ENCODE peak calls at places on chromosomes 3 and 15, in eight cellular contexts. U, W, X, Z, A, M, L and P are unnamed samples.

GRCh38 chr3:167151671-167152070 is 228.4 kb downstream of the ZBBX start:
- DNase-seq in U (no peak), W (no peak), X (no peak), Z (no peak), A (no peak), M (no peak), L (no peak), P (no peak)

GRCh38 chr15:23642413-23643044 is 5.1 kb downstream of the MAGEL2 start:
- DNase-seq in U (peak), W (peak), X (no peak), Z (no peak), A (no peak), M (no peak), L (no peak), P (peak)

GRCh38 chr3:78255403-78255802 is 1215.5 kb downstream of the ROBO2 start:
- DNase-seq in U (peak), W (peak), X (peak), Z (no peak), A (no peak), M (no peak), L (no peak), P (peak)

GRCh38 chr3:100316656-100317069 is 17.9 kb upstream of the NIT2 start:
- DNase-seq in U (peak), W (peak), X (peak), Z (no peak), A (peak), M (no peak), L (no peak), P (peak)

GRCh38 chr3:46737320-46737719 is 19.7 kb upstream of the PRSS50 start:
- DNase-seq in U (no peak), W (no peak), X (no peak), Z (no peak), A (no peak), M (no peak), L (no peak), P (no peak)

GRCh38 chr3:88896026-88896425 is 211.4 kb upstream of the EPHA3 start:
- DNase-seq in U (no peak), W (no peak), X (no peak), Z (no peak), A (no peak), M (no peak), L (no peak), P (no peak)

GRCh38 chr3:183845090-183845489 is 19.7 kb upstream of the MAP6D1 start:
- DNase-seq in U (no peak), W (no peak), X (no peak), Z (no peak), A (no peak), M (no peak), L (no peak), P (no peak)

GRCh38 chr3:16468114-16469098 is 45.1 kb downstream of the RFTN1 start:
- DNase-seq in U (peak), W (no peak), X (no peak), Z (no peak), A (no peak), M (no peak), L (peak), P (no peak)

GRCh38 chr15:64334530-64334929 is 21.4 kb downstream of the CSNK1G1 start:
- DNase-seq in U (no peak), W (no peak), X (no peak), Z (no peak), A (no peak), M (peak), L (no peak), P (no peak)

GRCh38 chr3:174330303-174330702 is 528.8 kb upstream of the NAALADL2 start:
- DNase-seq in U (peak), W (peak), X (no peak), Z (no peak), A (no peak), M (no peak), L (no peak), P (peak)

GRCh38 chr3:194824676-194825075 is 139.0 kb downstream of the FAM43A start:
- DNase-seq in U (peak), W (no peak), X (no peak), Z (no peak), A (no peak), M (no peak), L (no peak), P (peak)

GRCh38 chr15:52783929-52784798 is 6.0 kb downstream of the ONECUT1 start:
- DNase-seq in U (no peak), W (no peak), X (no peak), Z (no peak), A (peak), M (peak), L (no peak), P (no peak)

GRCh38 chr3:143307613-143308183 is 188.1 kb downstream of the CHST2 start:
- DNase-seq in U (peak), W (peak), X (no peak), Z (no peak), A (no peak), M (no peak), L (no peak), P (peak)

GRCh38 chr3:113051827-113052226 is 61.0 kb downstream of the GTPBP8 start:
- DNase-seq in U (no peak), W (peak), X (no peak), Z (no peak), A (no peak), M (no peak), L (no peak), P (peak)

GRCh38 chr15:78625621-78626280 is 5.0 kb upstream of the CHRNA3 start:
- DNase-seq in U (no peak), W (no peak), X (no peak), Z (no peak), A (no peak), M (no peak), L (peak), P (no peak)

GRCh38 chr15:41512512-41513281 is 930 bp downstream of the LTK start:
- DNase-seq in U (no peak), W (peak), X (no peak), Z (no peak), A (peak), M (peak), L (no peak), P (no peak)

GRCh38 chr3:183883291-183884096 is 1.2 kb downstream of the PARL start:
- DNase-seq in U (no peak), W (no peak), X (no peak), Z (no peak), A (no peak), M (no peak), L (no peak), P (no peak)

GRCh38 chr15:50854594-50855490 is 53.6 kb upstream of the AP4E1 start:
- DNase-seq in U (peak), W (peak), X (peak), Z (no peak), A (peak), M (no peak), L (no peak), P (peak)

GRCh38 chr15:66071621-66072295 is 181.8 kb downstream of the MEGF11 start:
- DNase-seq in U (no peak), W (peak), X (no peak), Z (no peak), A (no peak), M (no peak), L (no peak), P (peak)

GRCh38 chr3:59286791-59287531 is 237.1 kb upstream of the CFAP20DC start:
- DNase-seq in U (no peak), W (peak), X (no peak), Z (peak), A (no peak), M (no peak), L (no peak), P (peak)

GRCh38 chr15:72764656-72765055 is 18.9 kb downstream of the ADPGK start:
- DNase-seq in U (no peak), W (no peak), X (no peak), Z (no peak), A (no peak), M (no peak), L (no peak), P (no peak)

GRCh38 chr3:116161570-116162290 is 283.6 kb downstream of the LSAMP start:
- DNase-seq in U (no peak), W (no peak), X (no peak), Z (no peak), A (no peak), M (no peak), L (no peak), P (no peak)

GRCh38 chr3:169144691-169145090 is 518.8 kb downstream of the MECOM start:
- DNase-seq in U (peak), W (peak), X (no peak), Z (no peak), A (no peak), M (no peak), L (no peak), P (no peak)

GRCh38 chr15:60128000-60128376 is 123.9 kb downstream of the FOXB1 start:
- DNase-seq in U (peak), W (peak), X (no peak), Z (no peak), A (no peak), M (no peak), L (no peak), P (peak)

GRCh38 chr3:128518587-128519490 is 25.8 kb upstream of the GATA2 start:
- DNase-seq in U (no peak), W (no peak), X (no peak), Z (no peak), A (no peak), M (no peak), L (no peak), P (no peak)

GRCh38 chr15:78915341-78916087 is 29.3 kb downstream of the CTSH start:
- DNase-seq in U (peak), W (no peak), X (no peak), Z (no peak), A (no peak), M (no peak), L (peak), P (peak)

GRCh38 chr15:81111510-81112375 is 22.3 kb upstream of the CFAP161 start:
- DNase-seq in U (no peak), W (peak), X (no peak), Z (no peak), A (peak), M (no peak), L (no peak), P (peak)

GRCh38 chr3:111128884-111129283 is 57.3 kb downstream of the NECTIN3 start:
- DNase-seq in U (no peak), W (peak), X (no peak), Z (no peak), A (no peak), M (no peak), L (no peak), P (no peak)

GRCh38 chr15:56963719-56964118 is 45.3 kb downstream of the TCF12 start:
- DNase-seq in U (peak), W (no peak), X (no peak), Z (no peak), A (no peak), M (no peak), L (no peak), P (peak)

GRCh38 chr3:125374996-125375941 is at the start of gene ZNF148:
- DNase-seq in U (peak), W (peak), X (peak), Z (peak), A (peak), M (peak), L (peak), P (peak)
- TF ChIP-seq CTCF in U (no peak), W (no peak), X (no peak), Z (no peak), A (no peak), M (peak), L (no peak), P (no peak)

DNA sequence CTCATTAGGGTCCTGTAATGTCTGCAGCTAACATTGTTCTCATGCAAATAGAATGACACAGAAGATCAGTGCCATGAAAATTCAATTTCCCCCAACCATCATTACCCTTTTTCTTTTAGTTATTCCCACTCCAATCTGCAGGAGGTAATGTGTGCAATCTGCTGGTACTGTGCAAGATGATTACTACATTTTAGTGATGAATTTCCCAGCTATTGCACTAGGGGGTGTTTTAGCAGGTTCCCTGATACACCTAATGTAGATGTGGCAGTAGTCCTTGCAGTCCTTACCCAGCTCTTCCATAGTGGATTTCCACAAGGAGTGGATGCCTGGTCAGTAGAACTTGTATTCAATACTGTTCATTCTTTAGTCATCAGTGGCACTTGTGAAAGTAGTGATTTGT is 119.3 kb downstream of the ROBO2 start:
- DNase-seq in U (no peak), W (no peak), X (no peak), Z (no peak), A (no peak), M (no peak), L (no peak), P (no peak)
- TF ChIP-seq CTCF in U (no peak), W (no peak), X (no peak), Z (no peak), A (no peak), M (no peak), L (no peak), P (no peak)

GRCh38 chr3:170493712-170494182 is 75.1 kb downstream of the CLDN11 start:
- DNase-seq in U (peak), W (peak), X (no peak), Z (no peak), A (no peak), M (no peak), L (no peak), P (peak)

GRCh38 chr3:170494766-170495165 is 76.1 kb downstream of the CLDN11 start:
- DNase-seq in U (no peak), W (peak), X (no peak), Z (no peak), A (no peak), M (no peak), L (no peak), P (no peak)

GRCh38 chr3:170496868-170497140 is 78.1 kb downstream of the CLDN11 start:
- DNase-seq in U (no peak), W (no peak), X (no peak), Z (no peak), A (no peak), M (no peak), L (no peak), P (no peak)

GRCh38 chr3:170497197-170497596 is 78.5 kb downstream of the CLDN11 start:
- DNase-seq in U (peak), W (no peak), X (no peak), Z (no peak), A (no peak), M (no peak), L (no peak), P (no peak)

GRCh38 chr3:170496026-170496867 is 77.6 kb downstream of the CLDN11 start:
- DNase-seq in U (no peak), W (no peak), X (no peak), Z (no peak), A (no peak), M (no peak), L (no peak), P (no peak)
- TF ChIP-seq CTCF in U (no peak), W (no peak), X (no peak), Z (no peak), A (no peak), M (no peak), L (no peak), P (no peak)

GRCh38 chr15:68371851-68372250 is 60.1 kb downstream of the ITGA11 start:
- DNase-seq in U (no peak), W (no peak), X (no peak), Z (no peak), A (no peak), M (no peak), L (peak), P (no peak)

GRCh38 chr15:68373028-68373427 is 58.9 kb downstream of the ITGA11 start:
- DNase-seq in U (no peak), W (no peak), X (no peak), Z (no peak), A (no peak), M (no peak), L (peak), P (no peak)

GRCh38 chr15:68371160-68371559 is 60.8 kb downstream of the ITGA11 start:
- DNase-seq in U (no peak), W (no peak), X (no peak), Z (no peak), A (no peak), M (no peak), L (peak), P (no peak)

GRCh38 chr15:68370768-68371151 is 61.2 kb downstream of the ITGA11 start:
- DNase-seq in U (no peak), W (no peak), X (no peak), Z (no peak), A (no peak), M (no peak), L (peak), P (no peak)

DNA sequence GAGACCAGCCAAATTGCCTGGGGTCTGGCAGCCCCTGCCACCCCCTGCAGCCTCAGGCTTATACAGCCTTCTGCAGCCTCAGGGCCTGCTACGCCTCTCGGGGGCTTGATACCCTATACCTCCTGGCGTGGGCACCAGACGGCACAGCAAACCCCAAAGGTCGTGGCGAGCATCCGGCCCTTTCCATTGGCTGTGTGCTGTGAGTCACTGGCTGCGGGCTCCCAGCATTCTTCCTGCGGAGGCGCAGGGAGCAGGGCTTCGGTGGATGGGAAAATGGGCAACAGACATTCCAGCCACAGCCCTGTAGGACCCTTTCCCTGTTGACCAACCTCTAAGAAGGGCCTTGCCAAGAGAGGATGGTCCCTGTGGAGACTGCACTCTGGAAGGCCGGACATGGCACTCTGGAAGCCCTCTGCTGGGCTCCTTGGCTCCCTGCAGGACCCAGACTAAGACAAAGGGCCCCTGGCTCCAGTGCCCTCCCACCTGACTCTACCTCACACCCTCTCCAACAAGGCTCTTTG is 59.6 kb downstream of the ITGA11 start:
- DNase-seq in U (peak), W (peak), X (no peak), Z (no peak), A (no peak), M (no peak), L (peak), P (no peak)
- TF ChIP-seq CTCF in U (peak), W (peak), X (peak), Z (no peak), A (peak), M (no peak), L (peak), P (peak)

DNA sequence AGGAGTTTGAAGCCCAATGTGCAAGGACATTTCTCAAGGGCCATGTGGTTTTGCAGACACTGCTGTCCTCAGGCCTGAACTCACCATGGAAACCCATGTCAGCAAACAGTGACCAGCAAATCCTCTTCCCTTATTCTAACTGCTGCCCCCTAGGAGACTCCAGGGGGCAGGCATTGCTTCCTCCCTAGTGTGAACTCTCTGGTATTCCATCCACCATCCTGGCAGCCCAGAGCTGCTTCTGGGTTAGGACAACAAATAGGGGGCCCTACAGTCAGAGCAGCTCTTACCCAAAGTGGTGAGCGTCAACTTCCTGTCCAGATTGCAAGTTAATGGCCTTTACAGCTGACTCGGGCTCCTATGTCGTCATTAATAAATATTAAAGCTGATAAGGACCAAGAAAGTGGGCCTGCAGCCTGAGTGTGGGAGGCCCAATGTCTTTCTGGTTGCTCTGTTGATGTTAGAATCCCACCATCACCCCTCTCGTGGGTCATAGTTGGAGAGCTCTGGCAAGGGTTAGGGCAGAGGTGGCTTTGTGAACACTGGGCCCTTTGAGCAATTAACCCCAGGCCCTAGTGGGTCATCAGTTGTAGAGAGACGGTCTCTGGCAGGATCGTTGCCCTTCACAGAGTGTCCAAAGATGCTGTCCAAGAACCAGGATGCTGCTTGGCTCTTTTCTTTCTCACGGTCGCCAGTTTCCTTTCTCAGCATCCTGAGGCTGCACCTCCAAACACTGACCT is 41.5 kb downstream of the TGM4 start:
- DNase-seq in U (peak), W (peak), X (no peak), Z (no peak), A (no peak), M (no peak), L (no peak), P (peak)
- TF ChIP-seq CTCF in U (peak), W (peak), X (no peak), Z (no peak), A (no peak), M (no peak), L (no peak), P (no peak)

GRCh38 chr3:69160525-69160924 is 38.1 kb upstream of the LMOD3 start:
- DNase-seq in U (no peak), W (no peak), X (no peak), Z (no peak), A (no peak), M (no peak), L (no peak), P (no peak)

GRCh38 chr3:69162205-69162980 is 40.0 kb upstream of the LMOD3 start:
- DNase-seq in U (no peak), W (no peak), X (no peak), Z (no peak), A (no peak), M (no peak), L (no peak), P (no peak)

GRCh38 chr3:69164296-69164695 is 41.9 kb upstream of the LMOD3 start:
- DNase-seq in U (no peak), W (no peak), X (no peak), Z (no peak), A (no peak), M (no peak), L (no peak), P (no peak)

GRCh38 chr3:69160107-69160506 is 37.7 kb upstream of the LMOD3 start:
- DNase-seq in U (no peak), W (no peak), X (no peak), Z (no peak), A (no peak), M (no peak), L (no peak), P (no peak)

DNA sequence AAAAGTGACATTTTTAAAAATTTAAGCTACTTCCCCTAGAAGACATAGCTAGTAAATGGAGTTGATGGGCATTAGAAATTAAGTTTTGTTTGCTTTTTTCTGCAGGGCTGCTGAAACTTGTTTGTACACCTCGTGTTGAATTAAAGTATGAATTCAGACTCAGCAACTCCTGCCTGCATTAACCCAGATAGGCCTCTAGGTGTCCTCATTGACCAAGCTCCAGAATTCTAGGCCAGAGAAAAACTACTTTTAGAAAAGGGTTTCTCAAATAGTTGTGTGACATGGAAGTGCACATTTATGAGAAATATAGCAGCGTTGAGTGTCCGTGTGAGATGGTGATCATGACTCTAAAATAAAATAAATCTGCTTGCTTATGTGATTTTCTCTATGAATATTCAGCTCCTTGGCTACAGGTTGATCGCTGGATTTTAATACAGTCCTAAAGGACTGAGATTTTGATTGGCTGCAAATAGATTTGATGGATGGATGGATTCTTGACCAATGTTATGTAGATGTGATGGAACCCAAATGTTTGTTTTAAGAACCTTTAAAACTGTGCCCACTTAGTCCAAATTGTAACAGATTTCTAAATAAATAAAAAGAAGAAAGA is 39.3 kb upstream of the LMOD3 start:
- DNase-seq in U (peak), W (peak), X (peak), Z (no peak), A (peak), M (no peak), L (no peak), P (peak)
- TF ChIP-seq CTCF in U (peak), W (peak), X (peak), Z (peak), A (peak), M (peak), L (peak), P (peak)